ENCODE peak calls at places on chromosomes 6 and 20, in eight cellular contexts. One of them, this sample, is unnamed.

GRCh38 chr6:169038691-169039090 is 215.0 kb downstream of the THBS2 start:
- DNase-seq in EH: peak; percentile 69
- DNase-seq in GM13976: no peak
- DNase-seq in AG04450: no peak
- DNase-seq in NCI-H1105: no peak
- DNase-seq in kidney: no peak
- DNase-seq in skeletal muscle cell: no peak
- DNase-seq in PC-9: no peak
- DNase-seq in this sample: no peak

GRCh38 chr20:41171736-41172295 is 34.5 kb downstream of the PLCG1 start:
- DNase-seq in skeletal muscle cell: no peak
- DNase-seq in EH: no peak
- DNase-seq in PC-9: no peak
- DNase-seq in NCI-H1105: no peak
- DNase-seq in GM13976: no peak
- DNase-seq in kidney: no peak
- DNase-seq in AG04450: no peak
- DNase-seq in this sample: no peak

GRCh38 chr6:46788791-46789190 is 4.4 kb upstream of the MEP1A start:
- DNase-seq in kidney: no peak
- DNase-seq in PC-9: no peak
- DNase-seq in EH: no peak
- DNase-seq in skeletal muscle cell: no peak
- DNase-seq in NCI-H1105: no peak
- DNase-seq in GM13976: no peak
- DNase-seq in AG04450: no peak
- DNase-seq in this sample: no peak

GRCh38 chr6:79307321-79308036 is 73.0 kb upstream of the HMGN3 start:
- DNase-seq in PC-9: no peak
- DNase-seq in NCI-H1105: no peak
- DNase-seq in kidney: peak; percentile 35
- DNase-seq in EH: no peak
- DNase-seq in skeletal muscle cell: no peak
- DNase-seq in GM13976: no peak
- DNase-seq in AG04450: no peak
- DNase-seq in this sample: no peak

GRCh38 chr6:167424060-167424673 is 99.3 kb downstream of the TTLL2 start:
- DNase-seq in EH: no peak
- DNase-seq in NCI-H1105: no peak
- DNase-seq in skeletal muscle cell: no peak
- DNase-seq in GM13976: no peak
- DNase-seq in AG04450: no peak
- DNase-seq in kidney: no peak
- DNase-seq in PC-9: no peak
- DNase-seq in this sample: no peak

GRCh38 chr6:47701374-47701773 is 3.0 kb downstream of the ADGRF4 start:
- DNase-seq in AG04450: no peak
- DNase-seq in kidney: no peak
- DNase-seq in NCI-H1105: no peak
- DNase-seq in PC-9: peak; percentile 31
- DNase-seq in GM13976: peak; percentile 38
- DNase-seq in skeletal muscle cell: no peak
- DNase-seq in EH: no peak
- DNase-seq in this sample: no peak

GRCh38 chr6:136651982-136652381 is 101.8 kb upstream of the MAP7 start:
- DNase-seq in EH: no peak
- DNase-seq in NCI-H1105: no peak
- DNase-seq in GM13976: no peak
- DNase-seq in skeletal muscle cell: no peak
- DNase-seq in PC-9: no peak
- DNase-seq in AG04450: no peak
- DNase-seq in kidney: no peak
- DNase-seq in this sample: no peak

GRCh38 chr6:111642463-111643158 is 36.9 kb upstream of the TRAF3IP2 start:
- DNase-seq in kidney: no peak
- DNase-seq in EH: peak; percentile 82
- DNase-seq in skeletal muscle cell: no peak
- DNase-seq in GM13976: peak; percentile 73
- DNase-seq in NCI-H1105: no peak
- DNase-seq in AG04450: peak; percentile 29
- DNase-seq in PC-9: peak; percentile 46
- DNase-seq in this sample: no peak

GRCh38 chr6:33610779-33611421 is 10.2 kb upstream of the ITPR3 start:
- DNase-seq in kidney: peak; percentile 66
- DNase-seq in skeletal muscle cell: no peak
- DNase-seq in NCI-H1105: no peak
- DNase-seq in AG04450: no peak
- DNase-seq in PC-9: peak; percentile 77
- DNase-seq in GM13976: no peak
- DNase-seq in EH: no peak
- DNase-seq in this sample: no peak

This sample was measured in AG09309.